ENCODE peak calls at places on chromosomes 12 and 14, in eight cellular contexts. S, O, C, W, L, Z, U and I are unnamed samples.

GRCh38 chr12:110780448-110780847 is 37.8 kb upstream of the PPP1CC start:
- DNase-seq in S (no peak), O (no peak), C (peak; percentile 25), W (no peak), L (no peak), Z (no peak), U (peak; percentile 31), I (no peak)

GRCh38 chr14:87170179-87170578 is 822.8 kb downstream of the GALC start:
- DNase-seq in S (no peak), O (peak; percentile 15), C (no peak), W (no peak), L (no peak), Z (no peak), U (no peak), I (no peak)

GRCh38 chr12:109065154-109065852 is 12.9 kb downstream of the USP30 start:
- DNase-seq in S (no peak), O (no peak), C (no peak), W (no peak), L (no peak), Z (no peak), U (no peak), I (no peak)

GRCh38 chr14:32444262-32444661 is 115.2 kb downstream of the AKAP6 start:
- DNase-seq in S (no peak), O (no peak), C (no peak), W (no peak), L (no peak), Z (no peak), U (no peak), I (no peak)

GRCh38 chr12:111093428-111094142 is 173.2 kb upstream of the MYL2 start:
- DNase-seq in S (no peak), O (no peak), C (no peak), W (no peak), L (no peak), Z (no peak), U (no peak), I (no peak)

GRCh38 chr12:6821271-6821673 is 349 bp upstream of the GPR162 start:
- DNase-seq in S (peak; percentile 64), O (peak; percentile 85), C (no peak), W (peak; percentile 50), L (peak; percentile 89), Z (peak; percentile 58), U (no peak), I (no peak)

GRCh38 chr12:48118491-48118890 is 673 bp upstream of the PFKM start:
- DNase-seq in S (no peak), O (no peak), C (no peak), W (no peak), L (no peak), Z (no peak), U (no peak), I (no peak)

GRCh38 chr12:107379852-107380567 is 286.7 kb upstream of the CRY1 start:
- DNase-seq in S (peak; percentile 26), O (no peak), C (no peak), W (no peak), L (no peak), Z (peak; percentile 76), U (no peak), I (no peak)

GRCh38 chr12:1533602-1534304 is 60.6 kb downstream of the FBXL14 start:
- DNase-seq in S (peak; percentile 41), O (peak; percentile 22), C (no peak), W (no peak), L (peak; percentile 80), Z (no peak), U (no peak), I (no peak)

GRCh38 chr12:19263666-19264065 is 134.1 kb downstream of the PLEKHA5 start:
- DNase-seq in S (no peak), O (no peak), C (no peak), W (no peak), L (no peak), Z (no peak), U (no peak), I (no peak)